ENCODE peak calls at places on chromosome 20, in nine cellular contexts. D is colonic mucosa, A is left ventricle myocardium inferior, S is heart right ventricle, H is OCI-LY7, Y is SK-N-SH, L is hepatocyte, J is endothelial cell of umbilical vein, R is right atrium auricular region. K is an unnamed sample.

GRCh38 chr20:51034461-51034860 is 11.6 kb upstream of the KCNG1 start:
- DNase-seq in S (no peak), Y (no peak), D (no peak), H (no peak), A (no peak), J (no peak), R (no peak), L (no peak), K (no peak)

GRCh38 chr20:38112249-38112942 is 52.7 kb downstream of the TGM2 start:
- DNase-seq in H (no peak), S (peak; percentile 4), Y (no peak), A (no peak), J (no peak), D (no peak), L (no peak), R (peak; percentile 58), K (no peak)

GRCh38 chr20:45338121-45339030 is 9.8 kb downstream of the SDC4 start:
- DNase-seq in Y (no peak), A (no peak), D (no peak), R (no peak), H (no peak), L (peak; percentile 28), J (no peak), S (no peak), K (no peak)

GRCh38 chr20:12936020-12936419 is 72.8 kb upstream of the SPTLC3 start:
- DNase-seq in D (no peak), A (no peak), J (no peak), Y (no peak), R (no peak), L (no peak), H (no peak), S (no peak), K (no peak)

GRCh38 chr20:48242623-48243022 is 457.3 kb upstream of the SULF2 start:
- DNase-seq in A (no peak), H (no peak), Y (no peak), J (no peak), R (no peak), L (no peak), D (no peak), S (no peak), K (no peak)

GRCh38 chr20:8255945-8256632 is 124.0 kb downstream of the PLCB1 start:
- DNase-seq in D (no peak), A (no peak), S (no peak), J (no peak), H (no peak), R (no peak), Y (no peak), L (no peak), K (no peak)

GRCh38 chr20:10965936-10966470 is 292.2 kb upstream of the JAG1 start:
- DNase-seq in D (no peak), S (no peak), J (no peak), H (no peak), L (no peak), R (no peak), A (no peak), Y (no peak), K (no peak)

GRCh38 chr20:34567885-34568865 is 9.7 kb downstream of the MAP1LC3A start:
- DNase-seq in J (no peak), Y (no peak), S (no peak), H (no peak), R (no peak), A (no peak), L (no peak), D (no peak), K (no peak)

GRCh38 chr20:8315639-8316573 is 183.8 kb downstream of the PLCB1 start:
- DNase-seq in D (no peak), L (no peak), H (no peak), A (no peak), S (no peak), R (no peak), J (no peak), Y (no peak), K (no peak)

GRCh38 chr20:62885808-62886708 is 24.4 kb upstream of the TCFL5 start:
- DNase-seq in R (no peak), L (no peak), S (no peak), Y (peak; percentile 43), H (no peak), D (no peak), A (no peak), J (no peak), K (no peak)

GRCh38 chr20:62887860-62888239 is 26.2 kb upstream of the TCFL5 start:
- DNase-seq in R (no peak), Y (peak; percentile 26), S (no peak), A (no peak), L (no peak), J (no peak), H (no peak), D (no peak), K (no peak)

GRCh38 chr20:62887147-62887859 is 25.7 kb upstream of the TCFL5 start:
- DNase-seq in A (peak; percentile 66), R (peak; percentile 61), Y (peak; percentile 80), L (peak; percentile 82), D (peak; percentile 69), H (no peak), J (peak; percentile 23), S (no peak), K (no peak)

GRCh38 chr20:62885046-62885445 is 23.4 kb upstream of the TCFL5 start:
- DNase-seq in D (no peak), J (no peak), A (no peak), L (no peak), Y (no peak), S (no peak), R (no peak), H (no peak), K (no peak)

DNA sequence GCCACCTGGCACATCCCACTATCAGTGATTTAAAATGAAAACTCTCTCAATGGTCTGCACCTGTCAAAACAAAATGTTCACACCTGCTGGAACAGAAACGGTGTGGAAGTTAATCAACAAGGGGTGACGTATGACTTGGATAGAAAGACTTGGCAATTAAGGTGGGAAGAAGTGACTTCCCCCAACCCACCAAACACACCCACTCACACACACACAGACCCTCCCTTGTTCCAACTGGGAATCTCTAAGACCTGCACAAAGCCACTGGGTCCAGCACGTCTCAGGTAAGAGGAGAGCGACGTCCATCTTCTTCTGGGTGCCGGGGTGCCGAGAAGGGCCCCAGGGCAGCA is 25.1 kb upstream of the TCFL5 start:
- DNase-seq in Y (no peak), S (no peak), L (no peak), J (no peak), H (no peak), R (no peak), A (no peak), D (no peak), K (no peak)
- H3K36me3 ChIP-seq in Y (peaks cover 69% of the 10 kb centered on the region), S (peaks cover 42% of the 10 kb centered on the region), L (peaks cover 2% of the 10 kb centered on the region), J (peaks cover 20% of the 10 kb centered on the region), H (peaks cover 75% of the 10 kb centered on the region), R (peaks cover 41% of the 10 kb centered on the region), A (peaks cover 54% of the 10 kb centered on the region), D (peaks cover 26% of the 10 kb centered on the region), K (peaks cover 51% of the 10 kb centered on the region)

GRCh38 chr20:63877755-63878470 is 12.8 kb downstream of the TPD52L2 start:
- DNase-seq in S (no peak), A (no peak), J (no peak), R (no peak), H (no peak), D (no peak), L (no peak), Y (no peak), K (no peak)
- H3K36me3 ChIP-seq in S (peaks cover 27% of the 10 kb centered on the region), A (peaks cover 83% of the 10 kb centered on the region), J (peaks cover 13% of the 10 kb centered on the region), R (peaks cover 71% of the 10 kb centered on the region), H (peaks cover 83% of the 10 kb centered on the region), D (peaks cover 18% of the 10 kb centered on the region), L (no peaks in the 10 kb centered on the region), Y (peaks cover 57% of the 10 kb centered on the region), K (peaks cover 44% of the 10 kb centered on the region)

GRCh38 chr20:36812601-36813000 is 39.0 kb upstream of the DSN1 start:
- DNase-seq in D (no peak), J (no peak), L (no peak), Y (no peak), A (no peak), S (no peak), H (no peak), R (no peak), K (no peak)
- H3K36me3 ChIP-seq in D (no peaks in the 10 kb centered on the region), J (peaks cover 14% of the 10 kb centered on the region), L (no peaks in the 10 kb centered on the region), Y (peaks cover 49% of the 10 kb centered on the region), A (peaks cover 91% of the 10 kb centered on the region), S (peaks cover 44% of the 10 kb centered on the region), H (peaks cover 14% of the 10 kb centered on the region), R (peaks cover 72% of the 10 kb centered on the region), K (no peaks in the 10 kb centered on the region)

GRCh38 chr20:62175711-62176110 is 7.1 kb upstream of the MTG2 start:
- DNase-seq in D (no peak), L (no peak), H (no peak), A (no peak), S (no peak), R (no peak), Y (no peak), J (no peak), K (no peak)
- H3K36me3 ChIP-seq in D (no peaks in the 10 kb centered on the region), L (no peaks in the 10 kb centered on the region), H (peaks cover 4% of the 10 kb centered on the region), A (peaks cover 54% of the 10 kb centered on the region), S (no peaks in the 10 kb centered on the region), R (peaks cover 40% of the 10 kb centered on the region), Y (peaks cover 25% of the 10 kb centered on the region), J (peaks cover 2% of the 10 kb centered on the region), K (peaks cover 4% of the 10 kb centered on the region)

DNA sequence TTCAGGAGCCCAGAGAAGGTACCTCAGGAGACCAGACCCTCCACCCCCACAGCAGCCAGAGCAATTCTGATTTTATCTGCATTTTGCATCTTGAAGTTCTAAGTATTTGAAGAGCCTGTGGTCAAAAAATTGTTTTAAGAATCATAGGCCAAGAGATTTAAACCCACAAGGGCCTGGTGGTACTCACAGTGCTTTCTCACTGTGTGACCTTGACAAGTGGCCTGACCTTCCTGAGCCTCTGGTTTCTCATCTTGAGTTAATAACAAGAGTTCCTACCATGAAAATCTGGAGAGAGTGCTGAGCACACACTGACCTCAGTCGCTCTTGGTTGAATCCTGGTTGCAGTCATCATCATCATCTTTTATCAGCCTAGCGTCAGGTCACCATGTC is 45.4 kb upstream of the ID1 start:
- DNase-seq in Y (no peak), H (no peak), R (no peak), L (no peak), A (no peak), D (no peak), S (no peak), J (no peak), K (no peak)
- H3K36me3 ChIP-seq in Y (peaks cover 24% of the 10 kb centered on the region), H (peaks cover 60% of the 10 kb centered on the region), R (peaks cover 68% of the 10 kb centered on the region), L (no peaks in the 10 kb centered on the region), A (peaks cover 60% of the 10 kb centered on the region), D (peaks cover 17% of the 10 kb centered on the region), S (peaks cover 25% of the 10 kb centered on the region), J (peaks cover 11% of the 10 kb centered on the region), K (peaks cover 37% of the 10 kb centered on the region)